ENCODE peak calls at places on chromosomes 13 and 19, in seven cellular contexts. One of them, this sample, is unnamed.

GRCh38 chr13:106407338-106407737 is 128.1 kb downstream of the EFNB2 start:
- DNase-seq in endothelial cell: no peak
- DNase-seq in AG04450: no peak
- DNase-seq in fibroblast of mammary gland: no peak
- DNase-seq in PC-3: peak
- DNase-seq in CD4-positive, alpha-beta T cell: no peak
- DNase-seq in body of pancreas: no peak
- DNase-seq in this sample: no peak

GRCh38 chr13:102799544-102800144 is 725 bp downstream of the BIVM start:
- DNase-seq in body of pancreas: peak
- DNase-seq in endothelial cell: peak
- DNase-seq in CD4-positive, alpha-beta T cell: no peak
- DNase-seq in PC-3: no peak
- DNase-seq in AG04450: no peak
- DNase-seq in fibroblast of mammary gland: peak
- DNase-seq in this sample: peak

GRCh38 chr13:70795484-70795883 is 687.2 kb upstream of the KLHL1 start:
- DNase-seq in body of pancreas: no peak
- DNase-seq in PC-3: peak
- DNase-seq in AG04450: no peak
- DNase-seq in endothelial cell: no peak
- DNase-seq in fibroblast of mammary gland: no peak
- DNase-seq in CD4-positive, alpha-beta T cell: no peak
- DNase-seq in this sample: no peak

GRCh38 chr19:3441986-3442329 is 38.4 kb downstream of the SMIM24 start:
- DNase-seq in fibroblast of mammary gland: no peak
- DNase-seq in AG04450: no peak
- DNase-seq in CD4-positive, alpha-beta T cell: no peak
- DNase-seq in body of pancreas: no peak
- DNase-seq in endothelial cell: no peak
- DNase-seq in PC-3: no peak
- DNase-seq in this sample: no peak

GRCh38 chr19:18850560-18851375 is 19.0 kb downstream of the UPF1 start:
- DNase-seq in PC-3: no peak
- DNase-seq in CD4-positive, alpha-beta T cell: no peak
- DNase-seq in AG04450: no peak
- DNase-seq in fibroblast of mammary gland: no peak
- DNase-seq in body of pancreas: no peak
- DNase-seq in endothelial cell: no peak
- DNase-seq in this sample: peak

GRCh38 chr19:12885749-12886706 is 973 bp downstream of the KLF1 start:
- DNase-seq in endothelial cell: no peak
- DNase-seq in PC-3: no peak
- DNase-seq in CD4-positive, alpha-beta T cell: no peak
- DNase-seq in fibroblast of mammary gland: no peak
- DNase-seq in AG04450: no peak
- DNase-seq in body of pancreas: no peak
- DNase-seq in this sample: no peak

GRCh38 chr13:90793261-90793785 is 554.2 kb upstream of the MIR17HG start:
- DNase-seq in fibroblast of mammary gland: no peak
- DNase-seq in endothelial cell: no peak
- DNase-seq in PC-3: no peak
- DNase-seq in CD4-positive, alpha-beta T cell: no peak
- DNase-seq in AG04450: no peak
- DNase-seq in body of pancreas: no peak
- DNase-seq in this sample: no peak

GRCh38 chr13:40920826-40921225 is 98.3 kb downstream of the ELF1 start:
- DNase-seq in endothelial cell: no peak
- DNase-seq in CD4-positive, alpha-beta T cell: no peak
- DNase-seq in body of pancreas: no peak
- DNase-seq in fibroblast of mammary gland: peak
- DNase-seq in PC-3: peak
- DNase-seq in AG04450: peak
- DNase-seq in this sample: no peak

GRCh38 chr19:55693336-55693974 is 18.4 kb downstream of the EPN1 start:
- DNase-seq in AG04450: no peak
- DNase-seq in fibroblast of mammary gland: no peak
- DNase-seq in body of pancreas: no peak
- DNase-seq in endothelial cell: no peak
- DNase-seq in PC-3: no peak
- DNase-seq in CD4-positive, alpha-beta T cell: no peak
- DNase-seq in this sample: no peak

GRCh38 chr19:52191951-52192350 is 2.1 kb downstream of the PPP2R1A start:
- DNase-seq in CD4-positive, alpha-beta T cell: no peak
- DNase-seq in PC-3: no peak
- DNase-seq in body of pancreas: no peak
- DNase-seq in AG04450: no peak
- DNase-seq in endothelial cell: no peak
- DNase-seq in fibroblast of mammary gland: no peak
- DNase-seq in this sample: no peak

GRCh38 chr19:47107201-47107952 is 6.2 kb downstream of the ZC3H4 start:
- DNase-seq in endothelial cell: no peak
- DNase-seq in fibroblast of mammary gland: peak
- DNase-seq in CD4-positive, alpha-beta T cell: no peak
- DNase-seq in body of pancreas: peak
- DNase-seq in AG04450: no peak
- DNase-seq in PC-3: peak
- DNase-seq in this sample: no peak

GRCh38 chr19:9797871-9798270 is 21.0 kb downstream of the FBXL12 start:
- DNase-seq in endothelial cell: no peak
- DNase-seq in PC-3: peak
- DNase-seq in CD4-positive, alpha-beta T cell: no peak
- DNase-seq in fibroblast of mammary gland: no peak
- DNase-seq in AG04450: no peak
- DNase-seq in body of pancreas: no peak
- DNase-seq in this sample: no peak

GRCh38 chr19:9799162-9799561 is 19.7 kb downstream of the FBXL12 start:
- DNase-seq in body of pancreas: no peak
- DNase-seq in CD4-positive, alpha-beta T cell: no peak
- DNase-seq in PC-3: no peak
- DNase-seq in AG04450: no peak
- DNase-seq in fibroblast of mammary gland: no peak
- DNase-seq in endothelial cell: no peak
- DNase-seq in this sample: no peak

GRCh38 chr19:9793051-9793591 is 24.6 kb upstream of the ZNF846 start:
- DNase-seq in fibroblast of mammary gland: peak
- DNase-seq in CD4-positive, alpha-beta T cell: peak
- DNase-seq in AG04450: no peak
- DNase-seq in PC-3: peak
- DNase-seq in body of pancreas: peak
- DNase-seq in endothelial cell: no peak
- DNase-seq in this sample: no peak

GRCh38 chr19:9792191-9793050 is 23.9 kb upstream of the ZNF846 start:
- DNase-seq in PC-3: peak
- DNase-seq in CD4-positive, alpha-beta T cell: peak
- DNase-seq in endothelial cell: peak
- DNase-seq in fibroblast of mammary gland: peak
- DNase-seq in AG04450: peak
- DNase-seq in body of pancreas: peak
- DNase-seq in this sample: peak

DNA sequence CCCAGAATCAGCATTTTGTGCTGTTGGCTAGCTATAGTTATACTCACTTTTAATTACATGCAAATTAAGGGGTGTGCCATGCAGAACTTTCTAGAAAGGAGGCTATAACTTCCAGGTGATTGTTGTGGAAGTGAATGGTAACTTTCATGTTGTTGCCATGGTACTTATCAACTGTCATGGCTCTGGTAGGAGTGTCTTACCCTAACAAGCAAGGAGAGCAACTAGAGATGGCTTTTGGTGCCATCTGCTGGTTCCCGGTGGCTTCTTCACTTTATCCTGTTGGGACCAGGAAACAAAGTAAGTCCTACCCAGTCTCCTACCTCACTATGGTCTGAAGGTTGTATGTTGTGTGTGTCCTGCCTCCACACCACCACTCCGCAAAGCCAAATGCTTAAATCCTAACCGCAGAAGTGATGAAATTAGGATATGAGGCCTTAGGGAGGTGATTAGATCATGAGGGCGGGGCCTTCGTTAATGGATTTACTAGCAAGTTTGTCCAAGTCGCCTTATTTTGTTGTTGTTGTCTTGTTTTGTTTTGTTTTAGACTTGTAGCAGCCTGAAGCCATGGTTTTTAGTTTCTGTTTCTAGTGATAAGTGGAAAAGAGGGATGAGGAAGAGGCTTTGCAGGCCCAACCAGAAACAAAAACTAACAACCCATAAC is 22.6 kb downstream of the FBXL12 start:
- DNase-seq in fibroblast of mammary gland: peak
- DNase-seq in AG04450: peak
- DNase-seq in endothelial cell: peak
- DNase-seq in PC-3: peak
- DNase-seq in CD4-positive, alpha-beta T cell: peak
- DNase-seq in body of pancreas: peak
- DNase-seq in this sample: peak
- TF ChIP-seq CTCF in fibroblast of mammary gland: peak
- TF ChIP-seq CTCF in AG04450: peak
- TF ChIP-seq CTCF in endothelial cell: peak
- TF ChIP-seq CTCF in PC-3: peak
- TF ChIP-seq CTCF in CD4-positive, alpha-beta T cell: peak
- TF ChIP-seq CTCF in body of pancreas: peak
- TF ChIP-seq CTCF in this sample: peak

GRCh38 chr13:110138700-110139036 is 168.3 kb downstream of the COL4A1 start:
- DNase-seq in AG04450: no peak
- DNase-seq in fibroblast of mammary gland: no peak
- DNase-seq in body of pancreas: no peak
- DNase-seq in endothelial cell: no peak
- DNase-seq in CD4-positive, alpha-beta T cell: no peak
- DNase-seq in PC-3: no peak
- DNase-seq in this sample: no peak

GRCh38 chr13:110140099-110140498 is 166.9 kb downstream of the COL4A1 start:
- DNase-seq in body of pancreas: no peak
- DNase-seq in AG04450: no peak
- DNase-seq in endothelial cell: no peak
- DNase-seq in PC-3: no peak
- DNase-seq in CD4-positive, alpha-beta T cell: no peak
- DNase-seq in fibroblast of mammary gland: no peak
- DNase-seq in this sample: no peak

GRCh38 chr13:110136660-110137585 is 170.0 kb downstream of the COL4A1 start:
- DNase-seq in body of pancreas: no peak
- DNase-seq in fibroblast of mammary gland: no peak
- DNase-seq in endothelial cell: no peak
- DNase-seq in AG04450: no peak
- DNase-seq in PC-3: no peak
- DNase-seq in CD4-positive, alpha-beta T cell: no peak
- DNase-seq in this sample: no peak

GRCh38 chr13:110137677-110138008 is 169.3 kb downstream of the COL4A1 start:
- DNase-seq in fibroblast of mammary gland: peak
- DNase-seq in PC-3: peak
- DNase-seq in endothelial cell: no peak
- DNase-seq in CD4-positive, alpha-beta T cell: no peak
- DNase-seq in body of pancreas: peak
- DNase-seq in AG04450: no peak
- DNase-seq in this sample: peak

GRCh38 chr13:110138009-110138699 is 168.8 kb downstream of the COL4A1 start:
- DNase-seq in CD4-positive, alpha-beta T cell: no peak
- DNase-seq in AG04450: no peak
- DNase-seq in fibroblast of mammary gland: peak
- DNase-seq in PC-3: peak
- DNase-seq in body of pancreas: peak
- DNase-seq in endothelial cell: peak
- DNase-seq in this sample: peak
- TF ChIP-seq CTCF in CD4-positive, alpha-beta T cell: no peak
- TF ChIP-seq CTCF in AG04450: no peak
- TF ChIP-seq CTCF in fibroblast of mammary gland: no peak
- TF ChIP-seq CTCF in PC-3: peak
- TF ChIP-seq CTCF in body of pancreas: peak
- TF ChIP-seq CTCF in endothelial cell: no peak
- TF ChIP-seq CTCF in this sample: no peak

GRCh38 chr13:67416047-67416925 is 186.2 kb upstream of the PCDH9 start:
- DNase-seq in AG04450: peak
- DNase-seq in PC-3: peak
- DNase-seq in body of pancreas: peak
- DNase-seq in endothelial cell: peak
- DNase-seq in fibroblast of mammary gland: peak
- DNase-seq in CD4-positive, alpha-beta T cell: no peak
- DNase-seq in this sample: peak
- TF ChIP-seq CTCF in AG04450: peak
- TF ChIP-seq CTCF in PC-3: peak
- TF ChIP-seq CTCF in body of pancreas: no peak
- TF ChIP-seq CTCF in endothelial cell: peak
- TF ChIP-seq CTCF in fibroblast of mammary gland: peak
- TF ChIP-seq CTCF in CD4-positive, alpha-beta T cell: no peak
- TF ChIP-seq CTCF in this sample: peak

DNA sequence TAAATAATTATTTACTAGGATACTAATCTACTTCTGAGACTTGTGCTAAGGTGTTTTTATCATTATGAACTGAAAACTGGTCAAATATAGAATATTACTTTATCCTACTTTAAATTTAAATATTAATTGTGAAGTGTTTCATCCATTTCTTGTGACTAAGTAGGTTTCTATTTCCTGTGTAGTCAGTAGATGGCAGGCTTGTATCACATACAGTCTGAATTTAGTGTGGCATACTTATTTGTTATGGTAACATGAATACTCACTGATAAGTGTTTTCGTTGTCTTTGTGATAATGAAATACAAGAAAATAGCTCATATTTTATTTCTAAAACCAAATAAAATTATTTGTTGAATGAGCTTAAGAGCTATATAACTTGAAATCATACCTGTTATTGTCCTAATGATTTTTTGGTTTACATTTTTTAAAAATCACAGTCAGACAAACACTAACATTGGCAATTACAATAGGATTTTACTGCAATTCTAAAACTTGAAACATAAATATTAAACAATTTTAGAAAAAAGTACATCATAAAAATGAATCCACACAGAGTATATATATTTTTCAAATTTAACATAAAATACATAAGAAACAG is 904.6 kb upstream of the PCDH20 start:
- DNase-seq in AG04450: peak
- DNase-seq in body of pancreas: no peak
- DNase-seq in CD4-positive, alpha-beta T cell: no peak
- DNase-seq in PC-3: peak
- DNase-seq in endothelial cell: no peak
- DNase-seq in fibroblast of mammary gland: peak
- DNase-seq in this sample: no peak
- TF ChIP-seq CTCF in AG04450: peak
- TF ChIP-seq CTCF in body of pancreas: peak
- TF ChIP-seq CTCF in CD4-positive, alpha-beta T cell: no peak
- TF ChIP-seq CTCF in PC-3: peak
- TF ChIP-seq CTCF in endothelial cell: peak
- TF ChIP-seq CTCF in fibroblast of mammary gland: peak
- TF ChIP-seq CTCF in this sample: peak

DNA sequence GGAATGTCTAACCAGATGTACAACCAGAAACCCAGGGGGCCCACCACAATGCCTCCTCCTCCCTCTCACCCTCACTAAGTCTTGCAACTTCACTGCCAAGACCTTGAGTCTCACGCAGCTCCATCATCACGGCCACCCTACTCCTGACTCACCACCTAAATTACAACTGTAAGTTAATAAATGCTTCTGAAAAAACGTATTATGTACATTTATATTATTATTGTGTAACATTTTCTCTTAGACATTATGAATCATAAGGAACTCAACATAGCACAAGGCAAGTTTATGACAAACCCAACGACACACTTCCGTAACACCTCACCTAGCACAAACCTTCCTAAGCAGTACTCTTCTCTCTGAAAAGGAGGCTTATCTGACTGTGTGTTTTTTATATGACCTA is 20.7 kb downstream of the MIPEP start:
- DNase-seq in AG04450: peak
- DNase-seq in fibroblast of mammary gland: peak
- DNase-seq in endothelial cell: no peak
- DNase-seq in CD4-positive, alpha-beta T cell: no peak
- DNase-seq in body of pancreas: no peak
- DNase-seq in PC-3: peak
- DNase-seq in this sample: no peak
- TF ChIP-seq CTCF in AG04450: no peak
- TF ChIP-seq CTCF in fibroblast of mammary gland: no peak
- TF ChIP-seq CTCF in endothelial cell: no peak
- TF ChIP-seq CTCF in CD4-positive, alpha-beta T cell: no peak
- TF ChIP-seq CTCF in body of pancreas: no peak
- TF ChIP-seq CTCF in PC-3: no peak
- TF ChIP-seq CTCF in this sample: no peak

This sample was measured in nephron progenitor cell.